ENCODE peak calls at places on chromosomes 11 and 22, in four cellular contexts. U is A549, L is testis, B is heart left ventricle. I is an unnamed sample.

GRCh38 chr22:36762687-36763260 is 13.1 kb downstream of the IFT27 start:
- DNase-seq in U (no peak), L (no peak), B (peak), I (no peak)

GRCh38 chr11:18936002-18936673 is 3.1 kb downstream of the MRGPRX1 start:
- DNase-seq in U (no peak), L (no peak), B (no peak), I (no peak)

GRCh38 chr11:130206141-130206540 is 46.6 kb downstream of the ST14 start:
- DNase-seq in U (no peak), L (no peak), B (no peak), I (no peak)

GRCh38 chr11:58067685-58068084 is 36.9 kb downstream of the OR6Q1 start:
- DNase-seq in U (no peak), L (no peak), B (no peak), I (no peak)

GRCh38 chr11:27055065-27055682 is 14.6 kb downstream of the BBOX1 start:
- DNase-seq in U (peak), L (no peak), B (no peak), I (no peak)

GRCh38 chr22:50628543-50629134 is 687 bp upstream of the ARSA start:
- DNase-seq in U (no peak), L (no peak), B (no peak), I (no peak)

GRCh38 chr11:93054881-93055280 is 85.4 kb downstream of the MTNR1B start:
- DNase-seq in U (peak), L (no peak), B (no peak), I (no peak)

GRCh38 chr11:33801821-33802413 is 27.6 kb upstream of the FBXO3 start:
- DNase-seq in U (peak), L (no peak), B (no peak), I (no peak)

GRCh38 chr11:16902182-16902581 is 112.0 kb downstream of the PLEKHA7 start:
- DNase-seq in U (no peak), L (no peak), B (no peak), I (no peak)

GRCh38 chr11:102393272-102393730 is 46.3 kb downstream of the BIRC2 start:
- DNase-seq in U (no peak), L (no peak), B (no peak), I (no peak)

GRCh38 chr11:120112174-120112796 is 25.6 kb downstream of the TRIM29 start:
- DNase-seq in U (no peak), L (no peak), B (no peak), I (no peak)

GRCh38 chr11:121452609-121453150 is at the start of gene SORL1-AS1:
- DNase-seq in U (peak), L (peak), B (no peak), I (no peak)

GRCh38 chr11:13316528-13316961 is 39.0 kb downstream of the BMAL1 start:
- DNase-seq in U (no peak), L (no peak), B (peak), I (peak)

GRCh38 chr11:94746721-94747120 is 21.4 kb upstream of the AMOTL1 start:
- DNase-seq in U (peak), L (no peak), B (no peak), I (no peak)

GRCh38 chr11:95833378-95833777 is 43.1 kb downstream of the CEP57 start:
- DNase-seq in U (no peak), L (no peak), B (no peak), I (no peak)

GRCh38 chr22:48941903-48942625 is 885.6 kb downstream of the BRD1 start:
- DNase-seq in U (no peak), L (peak), B (no peak), I (no peak)

GRCh38 chr11:114192841-114193389 is 103.3 kb upstream of the NNMT start:
- DNase-seq in U (no peak), L (no peak), B (no peak), I (no peak)

GRCh38 chr11:80727315-80727714 is 1286.5 kb upstream of the TENM4 start:
- DNase-seq in U (no peak), L (peak), B (no peak), I (no peak)

GRCh38 chr11:1121343-1122331 is 36.1 kb upstream of the MUC5AC start:
- DNase-seq in U (no peak), L (peak), B (peak), I (peak)

GRCh38 chr11:1205121-1205986 is 17.5 kb upstream of the MUC5B start:
- DNase-seq in U (no peak), L (no peak), B (no peak), I (peak)

GRCh38 chr11:62132689-62133293 is 9.0 kb downstream of the INCENP start:
- DNase-seq in U (no peak), L (no peak), B (no peak), I (no peak)

GRCh38 chr11:86811637-86812321 is 11.4 kb downstream of the PRSS23 start:
- DNase-seq in U (peak), L (no peak), B (no peak), I (no peak)

GRCh38 chr11:47399860-47400812 is 8.3 kb upstream of the SLC39A13 start:
- DNase-seq in U (no peak), L (no peak), B (peak), I (peak)

GRCh38 chr11:84310261-84310660 is 1024.1 kb upstream of the CCDC90B start:
- DNase-seq in U (no peak), L (no peak), B (no peak), I (no peak)

GRCh38 chr22:41197046-41197807 is 7.9 kb upstream of the L3MBTL2 start:
- DNase-seq in U (peak), L (peak), B (peak), I (peak)

GRCh38 chr22:47114813-47115517 is 352.5 kb downstream of the TBC1D22A start:
- DNase-seq in U (no peak), L (no peak), B (no peak), I (peak)
- TF ChIP-seq POLR2A in U (no peak), L (no peak), B (no peak), I (no peak)

DNA sequence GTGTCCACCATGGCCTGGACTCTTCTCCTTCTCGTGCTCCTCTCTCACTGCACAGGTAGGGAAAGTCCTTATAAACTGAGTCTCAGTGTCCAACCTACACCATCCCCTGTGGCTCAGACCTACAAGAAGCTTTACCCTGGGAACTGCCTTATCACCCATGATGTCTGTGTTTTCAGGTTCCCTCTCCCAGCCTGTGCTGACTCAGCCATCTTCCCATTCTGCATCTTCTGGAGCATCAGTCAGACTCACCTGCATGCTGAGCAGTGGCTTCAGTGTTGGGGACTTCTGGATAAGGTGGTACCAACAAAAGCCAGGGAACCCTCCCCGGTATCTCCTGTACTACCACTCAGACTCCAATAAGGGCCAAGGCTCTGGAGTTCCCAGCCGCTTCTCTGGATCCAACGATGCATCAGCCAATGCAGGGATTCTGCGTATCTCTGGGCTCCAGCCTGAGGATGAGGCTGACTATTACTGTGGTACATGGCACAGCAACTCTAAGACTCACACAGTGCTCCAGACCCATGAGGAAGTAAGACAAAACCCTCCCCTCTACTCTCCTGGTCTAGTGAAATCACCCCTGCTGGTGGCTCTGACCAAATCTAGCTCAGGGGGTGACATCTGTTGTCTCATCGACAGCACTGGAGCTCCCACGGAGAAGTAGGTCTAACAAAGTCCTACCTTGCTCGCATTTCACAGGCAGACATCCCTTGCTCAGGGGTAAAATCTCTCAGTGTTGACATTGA is 74.3 kb downstream of the VPREB1 start:
- DNase-seq in U (no peak), L (no peak), B (no peak), I (no peak)
- TF ChIP-seq POLR2A in U (no peak), L (no peak), B (no peak), I (no peak)

GRCh38 chr22:46362221-46362933 is 26.9 kb downstream of the TRMU start:
- DNase-seq in U (no peak), L (no peak), B (no peak), I (no peak)
- TF ChIP-seq POLR2A in U (no peak), L (no peak), B (no peak), I (no peak)

GRCh38 chr11:63770763-63771162 is 2.2 kb upstream of the ZFTA start:
- DNase-seq in U (no peak), L (no peak), B (no peak), I (no peak)

GRCh38 chr11:63769719-63770443 is 1.3 kb upstream of the ZFTA start:
- DNase-seq in U (no peak), L (peak), B (no peak), I (peak)

GRCh38 chr11:63767415-63768231 is 952 bp downstream of the ZFTA start:
- DNase-seq in U (peak), L (peak), B (peak), I (peak)

GRCh38 chr11:63768232-63769043 is at the start of gene ZFTA:
- DNase-seq in U (peak), L (peak), B (peak), I (peak)

GRCh38 chr11:63769044-63769718 is 606 bp upstream of the ZFTA start:
- DNase-seq in U (no peak), L (peak), B (peak), I (peak)
- TF ChIP-seq POLR2A in U (peak), L (no peak), B (no peak), I (no peak)

I was measured in ovary.